ENCODE peak calls at places on chromosome 5, in eight cellular contexts. T is stomach, H is tibial nerve, S is A549, O is ovary, W is esophagus muscularis mucosa, F is H1, M is sigmoid colon. Z is an unnamed sample.

GRCh38 chr5:61330341-61330878 is 1.6 kb upstream of the ZSWIM6 start:
- DNase-seq in S (peak; percentile 69), M (peak; percentile 75), F (no peak), W (no peak), T (no peak), O (peak; percentile 46), H (no peak), Z (peak; percentile 64)

GRCh38 chr5:139852696-139853095 is 57.1 kb downstream of the PSD2 start:
- DNase-seq in S (no peak), M (peak; percentile 56), T (no peak), F (no peak), H (no peak), W (no peak), O (no peak), Z (no peak)

GRCh38 chr5:1504617-1505016 is 19.1 kb downstream of the LPCAT1 start:
- DNase-seq in O (no peak), T (no peak), M (no peak), W (no peak), F (no peak), S (no peak), H (no peak), Z (no peak)

GRCh38 chr5:541148-541887 is 17.1 kb upstream of the SLC9A3 start:
- DNase-seq in T (no peak), W (no peak), S (no peak), F (no peak), H (no peak), O (peak; percentile 3), M (peak; percentile 49), Z (peak; percentile 7)

GRCh38 chr5:145750194-145750593 is 84.9 kb downstream of the PRELID2 start:
- DNase-seq in F (no peak), T (no peak), M (no peak), H (peak; percentile 32), O (no peak), W (no peak), S (no peak), Z (no peak)

GRCh38 chr5:58259685-58260152 is 200.2 kb downstream of the PLK2 start:
- DNase-seq in W (no peak), H (no peak), M (no peak), F (peak; percentile 41), T (no peak), S (peak; percentile 96), O (no peak), Z (no peak)

GRCh38 chr5:158819840-158820620 is 279.7 kb downstream of the EBF1 start:
- DNase-seq in M (no peak), W (no peak), F (no peak), T (no peak), O (no peak), S (no peak), H (no peak), Z (no peak)

GRCh38 chr5:82406200-82406773 is 128.1 kb upstream of the RPS23 start:
- DNase-seq in F (no peak), W (no peak), O (no peak), H (no peak), M (no peak), T (no peak), S (no peak), Z (no peak)

GRCh38 chr5:32290922-32291321 is 21.8 kb downstream of the MTMR12 start:
- DNase-seq in W (no peak), F (no peak), O (no peak), S (no peak), M (no peak), T (no peak), H (no peak), Z (peak; percentile 36)

GRCh38 chr5:137995747-137996123 is 37.1 kb downstream of the FAM13B start:
- DNase-seq in O (no peak), W (no peak), M (no peak), H (no peak), F (no peak), S (no peak), T (no peak), Z (no peak)

GRCh38 chr5:151509231-151509630 is 61.8 kb downstream of the SLC36A1 start:
- DNase-seq in F (no peak), W (no peak), S (no peak), M (no peak), H (no peak), O (no peak), T (no peak), Z (no peak)

GRCh38 chr5:137491121-137491520 is 8.0 kb downstream of the SPOCK1 start:
- DNase-seq in F (no peak), O (no peak), H (no peak), S (no peak), M (no peak), W (no peak), T (no peak), Z (no peak)

GRCh38 chr5:168770036-168770498 is 190.9 kb upstream of the PANK3 start:
- DNase-seq in W (no peak), O (no peak), H (no peak), T (no peak), S (no peak), M (no peak), F (no peak), Z (no peak)

GRCh38 chr5:10726913-10727517 is 34.0 kb downstream of the DAP start:
- DNase-seq in O (no peak), T (no peak), S (no peak), F (no peak), M (no peak), W (no peak), H (no peak), Z (no peak)

GRCh38 chr5:172611913-172612312 is 29.1 kb upstream of the NEURL1B start:
- DNase-seq in S (no peak), F (no peak), O (no peak), H (no peak), T (no peak), M (no peak), W (no peak), Z (no peak)
- TF ChIP-seq EP300 in S (no peak), F (no peak), O (no peak), H (no peak), T (no peak), M (no peak), W (no peak), Z (no peak)

GRCh38 chr5:126377444-126377843 is 45.8 kb upstream of the GRAMD2B start:
- DNase-seq in O (no peak), H (no peak), S (no peak), W (no peak), F (no peak), M (no peak), T (no peak), Z (no peak)

GRCh38 chr5:126376443-126376842 is 46.8 kb upstream of the GRAMD2B start:
- DNase-seq in S (no peak), F (no peak), H (no peak), W (no peak), O (no peak), M (peak; percentile 76), T (no peak), Z (no peak)

GRCh38 chr5:126369995-126370731 is 53.0 kb upstream of the GRAMD2B start:
- DNase-seq in M (no peak), S (peak; percentile 6), W (no peak), F (no peak), H (no peak), T (no peak), O (no peak), Z (no peak)

GRCh38 chr5:126370796-126371718 is 52.2 kb upstream of the GRAMD2B start:
- DNase-seq in S (peak; percentile 21), T (peak; percentile 40), O (no peak), F (no peak), W (no peak), H (no peak), M (no peak), Z (peak; percentile 58)

DNA sequence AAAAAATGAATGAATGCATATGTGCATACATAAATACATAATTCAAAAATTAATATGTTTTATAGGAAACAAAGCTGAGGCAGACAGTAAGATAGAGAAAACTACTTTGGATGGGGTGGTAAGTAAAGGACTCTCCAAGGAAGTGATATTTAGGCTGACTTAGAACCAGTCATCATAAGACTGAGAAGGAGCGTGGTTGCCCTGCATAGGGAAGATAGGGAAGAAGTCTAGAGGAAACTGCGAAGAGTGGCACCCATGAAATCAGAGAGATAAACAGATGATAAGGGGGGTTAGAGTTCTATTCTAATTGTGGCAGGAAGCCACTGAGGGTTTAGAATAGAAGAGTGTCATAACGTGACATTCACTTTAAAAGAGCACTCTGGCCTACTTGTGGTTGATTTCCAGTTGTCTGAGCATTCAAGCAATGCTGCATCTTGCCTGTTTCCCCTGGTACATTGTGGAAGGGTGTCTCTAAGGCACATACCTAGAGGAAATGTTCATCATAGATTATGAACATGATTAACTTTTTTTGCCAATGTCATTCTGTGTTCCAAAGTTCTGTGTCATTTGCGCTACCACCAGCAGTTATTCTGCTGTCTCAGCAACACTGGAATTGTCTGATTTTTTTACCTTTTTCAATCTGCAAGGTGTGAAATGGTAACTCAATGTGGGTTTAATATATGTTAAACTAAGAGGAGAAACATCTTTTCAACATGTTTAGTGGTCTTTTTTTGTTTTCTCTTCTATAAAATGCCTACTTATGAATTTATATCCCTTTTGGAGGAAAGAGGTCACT is 49.4 kb upstream of the GRAMD2B start:
- DNase-seq in M (no peak), H (no peak), F (no peak), W (no peak), S (no peak), T (no peak), O (no peak), Z (no peak)
- TF ChIP-seq EP300 in M (no peak), H (no peak), F (no peak), W (no peak), S (no peak), T (no peak), O (no peak), Z (no peak)

DNA sequence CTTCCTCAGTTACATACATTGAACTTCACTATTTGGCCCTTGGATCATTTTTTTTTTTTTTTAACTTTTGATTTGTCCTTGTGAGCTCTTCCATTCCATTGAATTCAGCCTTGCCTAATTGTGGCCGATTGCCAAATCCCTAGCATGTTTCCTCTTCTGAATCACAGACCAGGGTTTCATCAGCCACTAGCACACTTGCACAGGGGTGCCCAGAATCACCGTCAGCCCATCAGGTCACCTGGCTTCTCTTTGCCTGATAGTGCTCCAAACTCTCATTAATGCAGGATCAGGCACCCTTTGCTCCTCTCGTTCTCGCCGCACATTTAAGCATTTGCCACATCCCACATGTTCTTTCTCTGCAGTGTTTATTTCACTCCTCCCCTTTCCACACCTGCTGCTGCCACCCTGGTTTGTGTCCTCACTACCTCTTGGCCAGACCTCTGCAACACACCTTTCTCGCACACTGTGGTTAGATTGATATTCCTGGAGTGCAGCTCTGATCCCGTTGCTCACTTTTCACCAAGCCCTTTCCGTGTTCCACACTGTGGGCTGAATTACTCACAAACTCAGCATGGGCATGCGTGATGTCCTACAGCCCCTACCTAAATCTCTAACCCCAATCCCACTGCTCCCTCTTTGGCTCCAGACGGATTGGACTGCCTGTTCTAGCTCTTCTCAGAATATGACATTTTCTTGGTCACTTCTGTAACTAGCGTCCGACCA is 9.8 kb downstream of the PIK3R1 start:
- DNase-seq in W (no peak), T (peak; percentile 69), F (no peak), M (peak; percentile 90), H (peak; percentile 82), O (peak; percentile 64), S (peak; percentile 28), Z (peak; percentile 69)
- TF ChIP-seq EP300 in W (no peak), T (no peak), F (no peak), M (no peak), H (no peak), O (no peak), S (no peak), Z (no peak)

DNA sequence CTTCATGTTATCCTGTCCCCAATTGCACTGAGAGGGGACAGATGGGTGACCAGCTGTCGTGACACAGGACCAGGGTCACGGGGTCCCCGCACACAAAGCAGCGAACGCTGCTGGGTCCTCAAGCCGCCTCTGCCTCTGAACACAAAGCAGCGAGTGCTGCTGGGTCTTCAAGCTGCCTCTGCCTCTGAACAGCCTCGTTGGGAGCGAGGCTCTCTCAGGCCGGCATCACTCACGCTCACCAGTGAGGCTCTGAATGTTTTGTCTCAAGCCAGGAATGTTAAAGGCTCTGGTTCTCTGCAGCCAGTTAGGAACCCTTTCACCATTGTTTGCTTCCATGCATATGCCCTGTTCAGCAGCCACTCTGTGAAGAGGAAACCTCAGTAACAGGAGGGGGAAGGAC is 82.7 kb upstream of the TAF11L2 start:
- DNase-seq in T (no peak), F (no peak), H (no peak), S (no peak), M (no peak), W (no peak), O (no peak), Z (no peak)
- TF ChIP-seq EP300 in T (no peak), F (no peak), H (no peak), S (no peak), M (no peak), W (no peak), O (no peak), Z (no peak)

Z was measured in transverse colon.